ENCODE peak calls at places on chromosomes 1 and 21, in seven cellular contexts. One of them, this sample, is unnamed.

GRCh38 chr1:46394108-46394871 is at the start of gene FAAH:
- DNase-seq in SK-N-MC: no peak
- DNase-seq in nucleus accumbens: peak
- DNase-seq in HTR-8/SVneo: no peak
- DNase-seq in heart left ventricle: peak
- DNase-seq in activated gamma-delta T cell treated with Interleukin-2 at 50 U/mL for 16 hours: peak
- DNase-seq in NCI-H2029: peak
- DNase-seq in this sample: peak

GRCh38 chr1:229557913-229558414 is 543 bp downstream of the ABCB10 start:
- DNase-seq in activated gamma-delta T cell treated with Interleukin-2 at 50 U/mL for 16 hours: peak
- DNase-seq in heart left ventricle: peak
- DNase-seq in NCI-H2029: no peak
- DNase-seq in HTR-8/SVneo: peak
- DNase-seq in nucleus accumbens: no peak
- DNase-seq in SK-N-MC: no peak
- DNase-seq in this sample: no peak

GRCh38 chr1:22268327-22268726 is 125.4 kb upstream of the WNT4 start:
- DNase-seq in HTR-8/SVneo: no peak
- DNase-seq in NCI-H2029: no peak
- DNase-seq in activated gamma-delta T cell treated with Interleukin-2 at 50 U/mL for 16 hours: no peak
- DNase-seq in SK-N-MC: no peak
- DNase-seq in heart left ventricle: no peak
- DNase-seq in nucleus accumbens: no peak
- DNase-seq in this sample: no peak

GRCh38 chr1:41236781-41237180 is 5.3 kb downstream of the SCMH1 start:
- DNase-seq in SK-N-MC: no peak
- DNase-seq in NCI-H2029: no peak
- DNase-seq in activated gamma-delta T cell treated with Interleukin-2 at 50 U/mL for 16 hours: no peak
- DNase-seq in HTR-8/SVneo: no peak
- DNase-seq in nucleus accumbens: no peak
- DNase-seq in heart left ventricle: no peak
- DNase-seq in this sample: no peak

GRCh38 chr1:167059045-167059728 is 31.0 kb downstream of the GPA33 start:
- DNase-seq in heart left ventricle: peak
- DNase-seq in HTR-8/SVneo: peak
- DNase-seq in nucleus accumbens: peak
- DNase-seq in NCI-H2029: peak
- DNase-seq in activated gamma-delta T cell treated with Interleukin-2 at 50 U/mL for 16 hours: peak
- DNase-seq in SK-N-MC: peak
- DNase-seq in this sample: no peak

GRCh38 chr1:213423041-213423440 is 372.0 kb downstream of the RPS6KC1 start:
- DNase-seq in activated gamma-delta T cell treated with Interleukin-2 at 50 U/mL for 16 hours: no peak
- DNase-seq in NCI-H2029: no peak
- DNase-seq in heart left ventricle: no peak
- DNase-seq in nucleus accumbens: no peak
- DNase-seq in SK-N-MC: no peak
- DNase-seq in HTR-8/SVneo: no peak
- DNase-seq in this sample: peak

GRCh38 chr1:93756656-93757055 is 75.0 kb upstream of the BCAR3 start:
- DNase-seq in nucleus accumbens: no peak
- DNase-seq in SK-N-MC: no peak
- DNase-seq in activated gamma-delta T cell treated with Interleukin-2 at 50 U/mL for 16 hours: no peak
- DNase-seq in heart left ventricle: no peak
- DNase-seq in NCI-H2029: no peak
- DNase-seq in HTR-8/SVneo: no peak
- DNase-seq in this sample: no peak

GRCh38 chr1:117574206-117574835 is 31.5 kb upstream of the TENT5C start:
- DNase-seq in HTR-8/SVneo: no peak
- DNase-seq in activated gamma-delta T cell treated with Interleukin-2 at 50 U/mL for 16 hours: no peak
- DNase-seq in SK-N-MC: no peak
- DNase-seq in heart left ventricle: peak
- DNase-seq in nucleus accumbens: no peak
- DNase-seq in NCI-H2029: peak
- DNase-seq in this sample: no peak

GRCh38 chr1:118077331-118078055 is 107.5 kb downstream of the SPAG17 start:
- DNase-seq in activated gamma-delta T cell treated with Interleukin-2 at 50 U/mL for 16 hours: no peak
- DNase-seq in heart left ventricle: no peak
- DNase-seq in HTR-8/SVneo: no peak
- DNase-seq in NCI-H2029: peak
- DNase-seq in nucleus accumbens: no peak
- DNase-seq in SK-N-MC: peak
- DNase-seq in this sample: no peak

GRCh38 chr1:167718926-167719691 is 2.7 kb upstream of the MPZL1 start:
- DNase-seq in NCI-H2029: no peak
- DNase-seq in activated gamma-delta T cell treated with Interleukin-2 at 50 U/mL for 16 hours: no peak
- DNase-seq in SK-N-MC: no peak
- DNase-seq in HTR-8/SVneo: no peak
- DNase-seq in nucleus accumbens: no peak
- DNase-seq in heart left ventricle: no peak
- DNase-seq in this sample: no peak

GRCh38 chr21:26227146-26227545 is 56.6 kb upstream of the APP start:
- DNase-seq in SK-N-MC: no peak
- DNase-seq in HTR-8/SVneo: no peak
- DNase-seq in activated gamma-delta T cell treated with Interleukin-2 at 50 U/mL for 16 hours: no peak
- DNase-seq in NCI-H2029: no peak
- DNase-seq in nucleus accumbens: no peak
- DNase-seq in heart left ventricle: no peak
- DNase-seq in this sample: no peak

GRCh38 chr21:41396452-41397107 is 29.5 kb upstream of the MX1 start:
- DNase-seq in heart left ventricle: no peak
- DNase-seq in SK-N-MC: peak
- DNase-seq in activated gamma-delta T cell treated with Interleukin-2 at 50 U/mL for 16 hours: no peak
- DNase-seq in NCI-H2029: no peak
- DNase-seq in HTR-8/SVneo: no peak
- DNase-seq in nucleus accumbens: no peak
- DNase-seq in this sample: no peak

GRCh38 chr1:207848234-207848633 is 62.7 kb downstream of the CD34 start:
- DNase-seq in activated gamma-delta T cell treated with Interleukin-2 at 50 U/mL for 16 hours: no peak
- DNase-seq in nucleus accumbens: no peak
- DNase-seq in heart left ventricle: peak
- DNase-seq in NCI-H2029: peak
- DNase-seq in HTR-8/SVneo: peak
- DNase-seq in SK-N-MC: no peak
- DNase-seq in this sample: no peak

GRCh38 chr1:39632491-39633417 is 6.7 kb downstream of the HEYL start:
- DNase-seq in heart left ventricle: peak
- DNase-seq in SK-N-MC: no peak
- DNase-seq in nucleus accumbens: no peak
- DNase-seq in activated gamma-delta T cell treated with Interleukin-2 at 50 U/mL for 16 hours: no peak
- DNase-seq in HTR-8/SVneo: no peak
- DNase-seq in NCI-H2029: peak
- DNase-seq in this sample: no peak

GRCh38 chr1:209768354-209768774 is 12.5 kb downstream of the TRAF3IP3 start:
- DNase-seq in HTR-8/SVneo: no peak
- DNase-seq in heart left ventricle: no peak
- DNase-seq in nucleus accumbens: no peak
- DNase-seq in SK-N-MC: no peak
- DNase-seq in activated gamma-delta T cell treated with Interleukin-2 at 50 U/mL for 16 hours: peak
- DNase-seq in NCI-H2029: no peak
- DNase-seq in this sample: no peak